ENCODE peak calls at places on chromosomes 2 and 18, in four cellular contexts. X is activated naive CD8-positive, alpha-beta T cell treated with anti-CD3 and anti-CD28 coated beads, Interleukin-2, amount 50 U/mL, for 24 hours; M is brain microvascular endothelial cell; O is tibial artery. L is an unnamed sample.

GRCh38 chr2:68108116-68108515 is 45.3 kb upstream of the C1D start:
- DNase-seq in O (no peak), X (no peak), M (no peak), L (no peak)

GRCh38 chr2:190318931-190319556 is 582 bp downstream of the HIBCH start:
- DNase-seq in O (no peak), M (no peak), X (peak), L (peak)

GRCh38 chr2:128413718-128414341 is 95.2 kb upstream of the HS6ST1 start:
- DNase-seq in M (no peak), X (no peak), O (no peak), L (no peak)

GRCh38 chr2:20190862-20191713 is 33.8 kb downstream of the SDC1 start:
- DNase-seq in M (no peak), O (no peak), X (no peak), L (no peak)

GRCh38 chr2:219542931-219543595 is 546 bp downstream of the CHPF start:
- DNase-seq in O (no peak), X (no peak), M (peak), L (no peak)

GRCh38 chr2:82234283-82234682 is 1929.7 kb upstream of the LRRTM1 start:
- DNase-seq in O (no peak), M (no peak), X (no peak), L (no peak)

GRCh38 chr2:57981369-57981768 is 65.2 kb upstream of the VRK2 start:
- DNase-seq in X (no peak), O (no peak), M (peak), L (no peak)

GRCh38 chr2:94996401-94997100 is 29.0 kb upstream of the MAL start:
- DNase-seq in O (no peak), X (no peak), M (no peak), L (no peak)

GRCh38 chr2:205902041-205902898 is 183.7 kb downstream of the INO80D start:
- DNase-seq in O (no peak), X (no peak), M (no peak), L (no peak)

GRCh38 chr2:232854082-232854481 is 16.0 kb upstream of the SNORC start:
- DNase-seq in X (no peak), M (peak), O (no peak), L (no peak)

GRCh38 chr2:172234716-172235661 is 132.3 kb upstream of the DLX2 start:
- DNase-seq in M (no peak), O (no peak), X (no peak), L (peak)

GRCh38 chr2:126776255-126776654 is 120.3 kb downstream of the GYPC start:
- DNase-seq in M (no peak), X (no peak), O (no peak), L (peak)

GRCh38 chr2:163951312-163951711 is 215.5 kb upstream of the FIGN start:
- DNase-seq in X (no peak), M (no peak), O (no peak), L (no peak)

GRCh38 chr2:231263118-231263831 is 64.8 kb downstream of the ARMC9 start:
- DNase-seq in X (no peak), M (no peak), O (no peak), L (no peak)

GRCh38 chr2:227853765-227854271 is 17.6 kb upstream of the DAW1 start:
- DNase-seq in X (no peak), M (no peak), O (no peak), L (no peak)

GRCh38 chr2:165113414-165113813 is 90.4 kb downstream of the SCN3A start:
- DNase-seq in M (peak), O (no peak), X (no peak), L (no peak)

GRCh38 chr2:48566582-48566981 is 36.6 kb downstream of the STON1 start:
- DNase-seq in X (no peak), M (peak), O (no peak), L (no peak)

GRCh38 chr2:41894563-41895333 is 153.1 kb upstream of the PKDCC start:
- DNase-seq in O (no peak), M (no peak), X (no peak), L (no peak)

GRCh38 chr2:155372969-155373368 is 674.5 kb downstream of the KCNJ3 start:
- DNase-seq in O (no peak), M (no peak), X (no peak), L (no peak)

GRCh38 chr2:20556756-20557155 is 94.1 kb downstream of the HS1BP3 start:
- DNase-seq in O (no peak), M (no peak), X (no peak), L (no peak)

GRCh38 chr2:11370377-11371098 is 26.1 kb upstream of the ROCK2 start:
- DNase-seq in X (no peak), O (no peak), M (no peak), L (no peak)

GRCh38 chr18:21742323-21742687 is 1.7 kb downstream of the MIB1 start:
- DNase-seq in O (no peak), M (no peak), X (no peak), L (no peak)

GRCh38 chr2:7272180-7272579 is 355.0 kb downstream of the RNF144A start:
- DNase-seq in O (no peak), X (no peak), M (no peak), L (no peak)

GRCh38 chr2:17196380-17196779 is 321.9 kb downstream of the RAD51AP2 start:
- DNase-seq in X (no peak), O (no peak), M (no peak), L (no peak)

GRCh38 chr2:10762651-10763460 is 41.4 kb downstream of the ATP6V1C2 start:
- DNase-seq in M (peak), X (no peak), O (no peak), L (no peak)

GRCh38 chr18:34224423-34225217 is at the start of gene NOL4:
- DNase-seq in M (no peak), X (no peak), O (no peak), L (peak)

GRCh38 chr18:79402977-79403722 is 7.4 kb downstream of the NFATC1 start:
- DNase-seq in M (no peak), O (peak), X (no peak), L (peak)